ENCODE peak calls at places on chromosomes 5 and 9, in nine cellular contexts. One of them, this sample, is unnamed.

GRCh38 chr5:155651-156410 is 35.5 kb upstream of the LRRC14B start:
- DNase-seq in esophagus muscularis mucosa: no peak
- DNase-seq in cardiac fibroblast: no peak
- DNase-seq in heart left ventricle: no peak
- DNase-seq in left ventricle myocardium inferior: no peak
- DNase-seq in foreskin fibroblast: no peak
- DNase-seq in GM12865: no peak
- DNase-seq in esophagus squamous epithelium: no peak
- DNase-seq in PC-3: no peak
- DNase-seq in this sample: no peak

GRCh38 chr5:45385321-45386058 is 310.7 kb downstream of the HCN1 start:
- DNase-seq in PC-3: peak
- DNase-seq in esophagus squamous epithelium: no peak
- DNase-seq in left ventricle myocardium inferior: no peak
- DNase-seq in cardiac fibroblast: peak
- DNase-seq in esophagus muscularis mucosa: no peak
- DNase-seq in heart left ventricle: no peak
- DNase-seq in GM12865: no peak
- DNase-seq in foreskin fibroblast: peak
- DNase-seq in this sample: peak

GRCh38 chr9:16303506-16303905 is 567.0 kb downstream of the BNC2 start:
- DNase-seq in left ventricle myocardium inferior: no peak
- DNase-seq in heart left ventricle: no peak
- DNase-seq in esophagus muscularis mucosa: no peak
- DNase-seq in GM12865: no peak
- DNase-seq in esophagus squamous epithelium: no peak
- DNase-seq in cardiac fibroblast: no peak
- DNase-seq in PC-3: no peak
- DNase-seq in foreskin fibroblast: no peak
- DNase-seq in this sample: no peak

GRCh38 chr9:86043999-86044398 is 55.4 kb downstream of the GOLM1 start:
- DNase-seq in esophagus muscularis mucosa: no peak
- DNase-seq in left ventricle myocardium inferior: no peak
- DNase-seq in esophagus squamous epithelium: no peak
- DNase-seq in GM12865: peak
- DNase-seq in PC-3: peak
- DNase-seq in heart left ventricle: no peak
- DNase-seq in foreskin fibroblast: no peak
- DNase-seq in cardiac fibroblast: peak
- DNase-seq in this sample: no peak

GRCh38 chr5:96875805-96876291 is 452 bp upstream of the ERAP2 start:
- DNase-seq in GM12865: no peak
- DNase-seq in PC-3: no peak
- DNase-seq in esophagus squamous epithelium: no peak
- DNase-seq in cardiac fibroblast: no peak
- DNase-seq in foreskin fibroblast: no peak
- DNase-seq in heart left ventricle: no peak
- DNase-seq in esophagus muscularis mucosa: peak
- DNase-seq in left ventricle myocardium inferior: no peak
- DNase-seq in this sample: no peak

GRCh38 chr5:98341711-98342042 is 431.8 kb upstream of the RGMB start:
- DNase-seq in GM12865: no peak
- DNase-seq in PC-3: no peak
- DNase-seq in esophagus squamous epithelium: no peak
- DNase-seq in esophagus muscularis mucosa: no peak
- DNase-seq in left ventricle myocardium inferior: no peak
- DNase-seq in cardiac fibroblast: peak
- DNase-seq in heart left ventricle: no peak
- DNase-seq in foreskin fibroblast: no peak
- DNase-seq in this sample: no peak

GRCh38 chr5:103258957-103259704 is 568 bp downstream of the MACIR start:
- DNase-seq in left ventricle myocardium inferior: peak
- DNase-seq in esophagus squamous epithelium: no peak
- DNase-seq in GM12865: peak
- DNase-seq in PC-3: peak
- DNase-seq in foreskin fibroblast: peak
- DNase-seq in cardiac fibroblast: peak
- DNase-seq in esophagus muscularis mucosa: no peak
- DNase-seq in heart left ventricle: peak
- DNase-seq in this sample: peak

GRCh38 chr9:128203024-128203841 is at the start of gene DNM1:
- DNase-seq in left ventricle myocardium inferior: peak
- DNase-seq in esophagus muscularis mucosa: no peak
- DNase-seq in GM12865: peak
- DNase-seq in heart left ventricle: peak
- DNase-seq in foreskin fibroblast: no peak
- DNase-seq in esophagus squamous epithelium: no peak
- DNase-seq in PC-3: peak
- DNase-seq in cardiac fibroblast: peak
- DNase-seq in this sample: peak

GRCh38 chr9:91946196-91946595 is 3.8 kb downstream of the ROR2 start:
- DNase-seq in left ventricle myocardium inferior: no peak
- DNase-seq in GM12865: no peak
- DNase-seq in heart left ventricle: no peak
- DNase-seq in cardiac fibroblast: no peak
- DNase-seq in esophagus squamous epithelium: no peak
- DNase-seq in PC-3: no peak
- DNase-seq in foreskin fibroblast: no peak
- DNase-seq in esophagus muscularis mucosa: no peak
- DNase-seq in this sample: no peak

GRCh38 chr9:33287087-33287490 is 3.2 kb upstream of the NFX1 start:
- DNase-seq in GM12865: peak
- DNase-seq in esophagus muscularis mucosa: no peak
- DNase-seq in foreskin fibroblast: peak
- DNase-seq in left ventricle myocardium inferior: no peak
- DNase-seq in cardiac fibroblast: peak
- DNase-seq in PC-3: peak
- DNase-seq in esophagus squamous epithelium: no peak
- DNase-seq in heart left ventricle: no peak
- DNase-seq in this sample: peak

GRCh38 chr5:96817496-96817895 is 9.8 kb upstream of the ERAP1 start:
- DNase-seq in esophagus muscularis mucosa: no peak
- DNase-seq in foreskin fibroblast: no peak
- DNase-seq in GM12865: no peak
- DNase-seq in esophagus squamous epithelium: no peak
- DNase-seq in cardiac fibroblast: no peak
- DNase-seq in left ventricle myocardium inferior: no peak
- DNase-seq in PC-3: no peak
- DNase-seq in heart left ventricle: no peak
- DNase-seq in this sample: no peak

GRCh38 chr5:74543162-74543995 is 97.1 kb downstream of the ENC1 start:
- DNase-seq in heart left ventricle: no peak
- DNase-seq in GM12865: no peak
- DNase-seq in cardiac fibroblast: peak
- DNase-seq in PC-3: peak
- DNase-seq in esophagus muscularis mucosa: no peak
- DNase-seq in left ventricle myocardium inferior: no peak
- DNase-seq in esophagus squamous epithelium: no peak
- DNase-seq in foreskin fibroblast: peak
- DNase-seq in this sample: peak

GRCh38 chr9:116175616-116176015 is 22.0 kb downstream of the PAPPA start:
- DNase-seq in esophagus squamous epithelium: no peak
- DNase-seq in PC-3: peak
- DNase-seq in GM12865: no peak
- DNase-seq in heart left ventricle: no peak
- DNase-seq in esophagus muscularis mucosa: no peak
- DNase-seq in left ventricle myocardium inferior: no peak
- DNase-seq in cardiac fibroblast: peak
- DNase-seq in foreskin fibroblast: no peak
- DNase-seq in this sample: peak

GRCh38 chr9:109286571-109286977 is 34.3 kb downstream of the EPB41L4B start:
- DNase-seq in GM12865: no peak
- DNase-seq in cardiac fibroblast: peak
- DNase-seq in esophagus muscularis mucosa: no peak
- DNase-seq in esophagus squamous epithelium: no peak
- DNase-seq in left ventricle myocardium inferior: no peak
- DNase-seq in foreskin fibroblast: peak
- DNase-seq in heart left ventricle: no peak
- DNase-seq in PC-3: peak
- DNase-seq in this sample: peak

GRCh38 chr9:84442712-84443111 is 102.2 kb upstream of the SLC28A3 start:
- DNase-seq in GM12865: no peak
- DNase-seq in cardiac fibroblast: no peak
- DNase-seq in esophagus squamous epithelium: no peak
- DNase-seq in esophagus muscularis mucosa: no peak
- DNase-seq in foreskin fibroblast: no peak
- DNase-seq in left ventricle myocardium inferior: no peak
- DNase-seq in PC-3: no peak
- DNase-seq in heart left ventricle: no peak
- DNase-seq in this sample: no peak

GRCh38 chr9:114327749-114328148 is 1.9 kb upstream of the ORM2 start:
- DNase-seq in esophagus squamous epithelium: no peak
- DNase-seq in heart left ventricle: no peak
- DNase-seq in left ventricle myocardium inferior: no peak
- DNase-seq in PC-3: no peak
- DNase-seq in cardiac fibroblast: no peak
- DNase-seq in esophagus muscularis mucosa: no peak
- DNase-seq in GM12865: no peak
- DNase-seq in foreskin fibroblast: no peak
- DNase-seq in this sample: no peak

GRCh38 chr5:81852277-81853004 is 101.5 kb upstream of the SSBP2 start:
- DNase-seq in foreskin fibroblast: peak
- DNase-seq in PC-3: no peak
- DNase-seq in cardiac fibroblast: peak
- DNase-seq in heart left ventricle: peak
- DNase-seq in esophagus muscularis mucosa: no peak
- DNase-seq in esophagus squamous epithelium: no peak
- DNase-seq in left ventricle myocardium inferior: peak
- DNase-seq in GM12865: peak
- DNase-seq in this sample: peak

GRCh38 chr5:57276353-57276752 is 102.5 kb downstream of the GPBP1 start:
- DNase-seq in GM12865: no peak
- DNase-seq in PC-3: no peak
- DNase-seq in foreskin fibroblast: no peak
- DNase-seq in cardiac fibroblast: no peak
- DNase-seq in esophagus muscularis mucosa: no peak
- DNase-seq in left ventricle myocardium inferior: no peak
- DNase-seq in heart left ventricle: no peak
- DNase-seq in esophagus squamous epithelium: no peak
- DNase-seq in this sample: no peak

GRCh38 chr5:57280811-57281301 is 107.0 kb downstream of the GPBP1 start:
- DNase-seq in left ventricle myocardium inferior: no peak
- DNase-seq in esophagus muscularis mucosa: no peak
- DNase-seq in PC-3: no peak
- DNase-seq in heart left ventricle: no peak
- DNase-seq in esophagus squamous epithelium: no peak
- DNase-seq in foreskin fibroblast: no peak
- DNase-seq in cardiac fibroblast: no peak
- DNase-seq in GM12865: no peak
- DNase-seq in this sample: no peak

GRCh38 chr5:57277085-57277484 is 103.2 kb downstream of the GPBP1 start:
- DNase-seq in heart left ventricle: no peak
- DNase-seq in GM12865: peak
- DNase-seq in PC-3: peak
- DNase-seq in esophagus muscularis mucosa: no peak
- DNase-seq in esophagus squamous epithelium: no peak
- DNase-seq in cardiac fibroblast: peak
- DNase-seq in foreskin fibroblast: no peak
- DNase-seq in left ventricle myocardium inferior: no peak
- DNase-seq in this sample: peak
- TF ChIP-seq CTCF in heart left ventricle: no peak
- TF ChIP-seq CTCF in GM12865: peak
- TF ChIP-seq CTCF in PC-3: peak
- TF ChIP-seq CTCF in esophagus muscularis mucosa: no peak
- TF ChIP-seq CTCF in esophagus squamous epithelium: no peak
- TF ChIP-seq CTCF in cardiac fibroblast: no peak
- TF ChIP-seq CTCF in foreskin fibroblast: no peak
- TF ChIP-seq CTCF in left ventricle myocardium inferior: peak
- TF ChIP-seq CTCF in this sample: no peak

GRCh38 chr5:3309538-3309937 is 286.1 kb upstream of the IRX1 start:
- DNase-seq in PC-3: no peak
- DNase-seq in heart left ventricle: no peak
- DNase-seq in esophagus muscularis mucosa: no peak
- DNase-seq in left ventricle myocardium inferior: no peak
- DNase-seq in GM12865: no peak
- DNase-seq in cardiac fibroblast: no peak
- DNase-seq in foreskin fibroblast: no peak
- DNase-seq in esophagus squamous epithelium: no peak
- DNase-seq in this sample: no peak
- H3K4me3 ChIP-seq in PC-3: no peak
- H3K4me3 ChIP-seq in heart left ventricle: no peak
- H3K4me3 ChIP-seq in esophagus muscularis mucosa: no peak
- H3K4me3 ChIP-seq in left ventricle myocardium inferior: no peak
- H3K4me3 ChIP-seq in GM12865: no peak
- H3K4me3 ChIP-seq in cardiac fibroblast: no peak
- H3K4me3 ChIP-seq in foreskin fibroblast: no peak
- H3K4me3 ChIP-seq in esophagus squamous epithelium: no peak
- H3K4me3 ChIP-seq in this sample: no peak

GRCh38 chr9:89814340-89815040 is 209.7 kb downstream of the GADD45G start:
- DNase-seq in esophagus muscularis mucosa: no peak
- DNase-seq in GM12865: peak
- DNase-seq in foreskin fibroblast: no peak
- DNase-seq in esophagus squamous epithelium: no peak
- DNase-seq in cardiac fibroblast: no peak
- DNase-seq in left ventricle myocardium inferior: no peak
- DNase-seq in heart left ventricle: no peak
- DNase-seq in PC-3: no peak
- DNase-seq in this sample: peak
- TF ChIP-seq CTCF in esophagus muscularis mucosa: no peak
- TF ChIP-seq CTCF in GM12865: no peak
- TF ChIP-seq CTCF in foreskin fibroblast: no peak
- TF ChIP-seq CTCF in esophagus squamous epithelium: no peak
- TF ChIP-seq CTCF in cardiac fibroblast: no peak
- TF ChIP-seq CTCF in left ventricle myocardium inferior: no peak
- TF ChIP-seq CTCF in heart left ventricle: no peak
- TF ChIP-seq CTCF in PC-3: no peak
- TF ChIP-seq CTCF in this sample: no peak

GRCh38 chr5:79510638-79511037 is 3.3 kb downstream of the HOMER1 start:
- DNase-seq in heart left ventricle: peak
- DNase-seq in cardiac fibroblast: no peak
- DNase-seq in left ventricle myocardium inferior: peak
- DNase-seq in foreskin fibroblast: no peak
- DNase-seq in esophagus squamous epithelium: no peak
- DNase-seq in GM12865: no peak
- DNase-seq in PC-3: no peak
- DNase-seq in esophagus muscularis mucosa: no peak
- DNase-seq in this sample: no peak

GRCh38 chr5:79509244-79509880 is 4.6 kb downstream of the HOMER1 start:
- DNase-seq in esophagus squamous epithelium: no peak
- DNase-seq in left ventricle myocardium inferior: no peak
- DNase-seq in GM12865: no peak
- DNase-seq in heart left ventricle: no peak
- DNase-seq in foreskin fibroblast: no peak
- DNase-seq in cardiac fibroblast: no peak
- DNase-seq in PC-3: no peak
- DNase-seq in esophagus muscularis mucosa: no peak
- DNase-seq in this sample: no peak

GRCh38 chr5:79507251-79508205 is 6.4 kb downstream of the HOMER1 start:
- DNase-seq in PC-3: no peak
- DNase-seq in left ventricle myocardium inferior: no peak
- DNase-seq in esophagus squamous epithelium: no peak
- DNase-seq in heart left ventricle: no peak
- DNase-seq in GM12865: no peak
- DNase-seq in cardiac fibroblast: no peak
- DNase-seq in foreskin fibroblast: no peak
- DNase-seq in esophagus muscularis mucosa: no peak
- DNase-seq in this sample: no peak

GRCh38 chr5:79508794-79509193 is 5.1 kb downstream of the HOMER1 start:
- DNase-seq in left ventricle myocardium inferior: no peak
- DNase-seq in foreskin fibroblast: no peak
- DNase-seq in esophagus muscularis mucosa: no peak
- DNase-seq in cardiac fibroblast: no peak
- DNase-seq in GM12865: no peak
- DNase-seq in heart left ventricle: no peak
- DNase-seq in esophagus squamous epithelium: no peak
- DNase-seq in PC-3: no peak
- DNase-seq in this sample: no peak

GRCh38 chr5:79508354-79508753 is 5.6 kb downstream of the HOMER1 start:
- DNase-seq in esophagus muscularis mucosa: no peak
- DNase-seq in left ventricle myocardium inferior: no peak
- DNase-seq in foreskin fibroblast: no peak
- DNase-seq in esophagus squamous epithelium: no peak
- DNase-seq in heart left ventricle: no peak
- DNase-seq in GM12865: no peak
- DNase-seq in PC-3: peak
- DNase-seq in cardiac fibroblast: no peak
- DNase-seq in this sample: no peak
- H3K4me3 ChIP-seq in esophagus muscularis mucosa: no peak
- H3K4me3 ChIP-seq in left ventricle myocardium inferior: peak
- H3K4me3 ChIP-seq in foreskin fibroblast: no peak
- H3K4me3 ChIP-seq in esophagus squamous epithelium: no peak
- H3K4me3 ChIP-seq in heart left ventricle: peak
- H3K4me3 ChIP-seq in GM12865: no peak
- H3K4me3 ChIP-seq in PC-3: no peak
- H3K4me3 ChIP-seq in cardiac fibroblast: no peak
- H3K4me3 ChIP-seq in this sample: no peak